ENCODE peak calls at places on chromosomes 12 and 14, in seven cellular contexts. One of them, this sample, is unnamed.

GRCh38 chr12:44571031-44571550 is 305.0 kb downstream of the NELL2 start:
- DNase-seq in K562: no peak
- DNase-seq in HCT116: no peak
- DNase-seq in SK-N-SH: no peak
- DNase-seq in H1: no peak
- DNase-seq in GM12878: no peak
- DNase-seq in HepG2: no peak
- DNase-seq in this sample: peak

GRCh38 chr14:80787876-80788275 is 153.7 kb downstream of the CEP128 start:
- DNase-seq in GM12878: no peak
- DNase-seq in SK-N-SH: no peak
- DNase-seq in HepG2: no peak
- DNase-seq in H1: no peak
- DNase-seq in K562: no peak
- DNase-seq in HCT116: no peak
- DNase-seq in this sample: no peak

GRCh38 chr12:105840384-105840783 is 298.4 kb downstream of the NUAK1 start:
- DNase-seq in H1: no peak
- DNase-seq in GM12878: no peak
- DNase-seq in K562: peak
- DNase-seq in HepG2: no peak
- DNase-seq in SK-N-SH: no peak
- DNase-seq in HCT116: no peak
- DNase-seq in this sample: no peak

GRCh38 chr12:69415471-69416275 is 54.5 kb upstream of the FRS2 start:
- DNase-seq in K562: peak
- DNase-seq in H1: peak
- DNase-seq in GM12878: no peak
- DNase-seq in SK-N-SH: peak
- DNase-seq in HepG2: peak
- DNase-seq in HCT116: peak
- DNase-seq in this sample: peak

GRCh38 chr12:56338643-56339422 is at the start of gene IL23A:
- DNase-seq in H1: peak
- DNase-seq in SK-N-SH: no peak
- DNase-seq in HCT116: no peak
- DNase-seq in GM12878: peak
- DNase-seq in K562: no peak
- DNase-seq in HepG2: no peak
- DNase-seq in this sample: no peak

GRCh38 chr12:112846619-112847018 is 55.1 kb downstream of the RPH3A start:
- DNase-seq in K562: no peak
- DNase-seq in SK-N-SH: no peak
- DNase-seq in H1: no peak
- DNase-seq in HepG2: no peak
- DNase-seq in HCT116: no peak
- DNase-seq in GM12878: no peak
- DNase-seq in this sample: no peak

GRCh38 chr12:108457006-108457733 is 57.9 kb upstream of the FICD start:
- DNase-seq in H1: no peak
- DNase-seq in HCT116: peak
- DNase-seq in GM12878: peak
- DNase-seq in HepG2: peak
- DNase-seq in K562: peak
- DNase-seq in SK-N-SH: peak
- DNase-seq in this sample: peak

GRCh38 chr14:37819155-37820015 is 224.0 kb downstream of the TTC6 start:
- DNase-seq in K562: no peak
- DNase-seq in GM12878: no peak
- DNase-seq in HCT116: no peak
- DNase-seq in H1: no peak
- DNase-seq in SK-N-SH: no peak
- DNase-seq in HepG2: peak
- DNase-seq in this sample: no peak

GRCh38 chr14:95614335-95614734 is 71.9 kb upstream of the TCL1B start:
- DNase-seq in K562: no peak
- DNase-seq in GM12878: peak
- DNase-seq in SK-N-SH: no peak
- DNase-seq in H1: no peak
- DNase-seq in HepG2: no peak
- DNase-seq in HCT116: no peak
- DNase-seq in this sample: peak

GRCh38 chr14:96821501-96821900 is 24.3 kb downstream of the VRK1 start:
- DNase-seq in SK-N-SH: no peak
- DNase-seq in K562: no peak
- DNase-seq in HCT116: no peak
- DNase-seq in GM12878: no peak
- DNase-seq in H1: no peak
- DNase-seq in HepG2: no peak
- DNase-seq in this sample: no peak

GRCh38 chr12:1907652-1908611 is 10.5 kb downstream of the CACNA2D4 start:
- DNase-seq in K562: peak
- DNase-seq in H1: no peak
- DNase-seq in HepG2: no peak
- DNase-seq in HCT116: no peak
- DNase-seq in GM12878: no peak
- DNase-seq in SK-N-SH: no peak
- DNase-seq in this sample: peak

GRCh38 chr14:80213602-80214001 is 2.3 kb upstream of the DIO2 start:
- DNase-seq in K562: no peak
- DNase-seq in HepG2: peak
- DNase-seq in HCT116: peak
- DNase-seq in GM12878: no peak
- DNase-seq in SK-N-SH: peak
- DNase-seq in H1: peak
- DNase-seq in this sample: peak

GRCh38 chr12:10212623-10213131 is at the start of gene GABARAPL1:
- DNase-seq in HCT116: peak
- DNase-seq in K562: peak
- DNase-seq in SK-N-SH: peak
- DNase-seq in H1: no peak
- DNase-seq in HepG2: peak
- DNase-seq in GM12878: no peak
- DNase-seq in this sample: peak

GRCh38 chr14:101068958-101069549 is 165.5 kb upstream of the RTL1 start:
- DNase-seq in HepG2: no peak
- DNase-seq in GM12878: no peak
- DNase-seq in SK-N-SH: no peak
- DNase-seq in HCT116: no peak
- DNase-seq in K562: no peak
- DNase-seq in H1: no peak
- DNase-seq in this sample: no peak

GRCh38 chr14:59123975-59124374 is 64.5 kb upstream of the DAAM1 start:
- DNase-seq in HCT116: no peak
- DNase-seq in K562: no peak
- DNase-seq in SK-N-SH: peak
- DNase-seq in HepG2: no peak
- DNase-seq in H1: no peak
- DNase-seq in GM12878: no peak
- DNase-seq in this sample: peak

GRCh38 chr14:72736791-72737559 is 156.9 kb downstream of the DPF3 start:
- DNase-seq in HCT116: no peak
- DNase-seq in H1: no peak
- DNase-seq in SK-N-SH: peak
- DNase-seq in K562: no peak
- DNase-seq in GM12878: no peak
- DNase-seq in HepG2: no peak
- DNase-seq in this sample: peak

GRCh38 chr12:76444408-76444984 is 96.3 kb upstream of the BBS10 start:
- DNase-seq in HepG2: no peak
- DNase-seq in SK-N-SH: no peak
- DNase-seq in HCT116: no peak
- DNase-seq in GM12878: no peak
- DNase-seq in K562: no peak
- DNase-seq in H1: no peak
- DNase-seq in this sample: no peak

GRCh38 chr14:65065719-65066118 is 36.6 kb downstream of the MAX start:
- DNase-seq in K562: no peak
- DNase-seq in SK-N-SH: no peak
- DNase-seq in HCT116: no peak
- DNase-seq in GM12878: no peak
- DNase-seq in H1: no peak
- DNase-seq in HepG2: no peak
- DNase-seq in this sample: no peak
- TF ChIP-seq JUND in K562: no peak
- TF ChIP-seq JUND in SK-N-SH: no peak
- TF ChIP-seq JUND in HCT116: no peak
- TF ChIP-seq JUND in GM12878: no peak
- TF ChIP-seq JUND in H1: no peak
- TF ChIP-seq JUND in HepG2: no peak
- TF ChIP-seq JUND in this sample: no peak

GRCh38 chr12:12684375-12685106 is 11.4 kb downstream of the GPR19 start:
- DNase-seq in SK-N-SH: peak
- DNase-seq in K562: peak
- DNase-seq in H1: peak
- DNase-seq in GM12878: no peak
- DNase-seq in HCT116: no peak
- DNase-seq in HepG2: peak
- DNase-seq in this sample: no peak

GRCh38 chr12:12685305-12685704 is 10.7 kb downstream of the GPR19 start:
- DNase-seq in K562: no peak
- DNase-seq in GM12878: no peak
- DNase-seq in HCT116: no peak
- DNase-seq in H1: no peak
- DNase-seq in SK-N-SH: no peak
- DNase-seq in HepG2: no peak
- DNase-seq in this sample: no peak

GRCh38 chr12:12682284-12682683 is 13.7 kb downstream of the GPR19 start:
- DNase-seq in H1: no peak
- DNase-seq in HepG2: no peak
- DNase-seq in SK-N-SH: no peak
- DNase-seq in GM12878: no peak
- DNase-seq in HCT116: no peak
- DNase-seq in K562: no peak
- DNase-seq in this sample: no peak

GRCh38 chr12:12683298-12683697 is 12.7 kb downstream of the GPR19 start:
- DNase-seq in GM12878: no peak
- DNase-seq in HepG2: no peak
- DNase-seq in HCT116: no peak
- DNase-seq in K562: no peak
- DNase-seq in H1: no peak
- DNase-seq in SK-N-SH: no peak
- DNase-seq in this sample: no peak

DNA sequence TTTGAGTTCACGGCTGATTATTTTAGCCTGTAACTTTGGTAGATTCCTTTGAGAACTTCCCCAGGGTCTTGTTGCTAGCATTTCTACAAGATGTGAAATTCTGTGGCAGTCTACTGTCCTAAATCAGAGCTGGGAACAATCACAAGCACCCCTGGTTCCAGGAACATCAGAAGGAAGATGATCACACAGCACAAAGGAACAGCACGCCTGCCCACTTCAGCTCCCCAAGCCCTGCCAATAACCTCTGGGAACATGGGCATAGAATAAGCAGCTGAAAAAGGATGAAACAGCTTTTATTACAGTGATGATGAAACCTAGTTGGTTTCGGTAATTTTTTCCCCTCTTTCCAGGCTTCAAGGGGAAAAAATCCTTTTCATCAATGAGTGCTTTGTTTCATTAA is 12.3 kb downstream of the GPR19 start:
- DNase-seq in K562: no peak
- DNase-seq in HepG2: no peak
- DNase-seq in GM12878: no peak
- DNase-seq in HCT116: no peak
- DNase-seq in H1: no peak
- DNase-seq in SK-N-SH: no peak
- DNase-seq in this sample: no peak
- TF ChIP-seq JUND in K562: no peak
- TF ChIP-seq JUND in HepG2: no peak
- TF ChIP-seq JUND in GM12878: no peak
- TF ChIP-seq JUND in HCT116: no peak
- TF ChIP-seq JUND in H1: no peak
- TF ChIP-seq JUND in SK-N-SH: no peak
- TF ChIP-seq JUND in this sample: no peak

DNA sequence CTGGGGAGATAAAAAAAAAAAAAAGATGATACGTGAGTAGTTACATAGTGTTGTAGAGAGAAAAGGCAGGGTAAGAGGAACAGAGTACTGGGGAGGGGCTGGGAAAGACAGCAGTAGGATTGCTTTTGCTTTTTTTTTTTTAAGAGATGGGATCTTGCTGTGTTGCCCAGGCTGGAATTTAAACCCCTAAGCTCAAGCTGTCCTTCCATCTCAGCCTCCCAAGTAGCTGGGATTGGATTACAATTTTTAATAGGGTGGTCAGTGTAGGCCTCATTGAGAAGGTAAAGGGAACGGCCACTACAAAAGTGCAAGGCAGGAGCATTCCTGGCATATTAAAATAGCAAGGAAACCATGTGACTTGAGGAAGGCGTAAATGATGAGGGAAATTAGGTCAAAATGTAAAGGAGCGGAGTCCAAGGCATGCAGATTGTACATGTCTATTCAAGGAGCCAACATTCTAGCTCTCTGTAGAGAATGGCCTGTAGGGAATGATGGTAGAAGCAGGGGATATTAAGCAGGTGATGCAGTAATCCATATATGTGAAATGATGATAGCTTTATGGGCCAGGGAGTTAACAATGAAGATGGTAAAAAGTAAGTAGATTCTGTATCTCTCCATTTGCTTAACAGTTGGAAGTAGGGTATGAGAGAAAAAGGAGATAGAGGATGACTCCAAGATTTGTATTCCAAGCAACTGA is 33.2 kb downstream of the ARHGAP5 start:
- DNase-seq in GM12878: no peak
- DNase-seq in H1: no peak
- DNase-seq in HepG2: no peak
- DNase-seq in SK-N-SH: no peak
- DNase-seq in K562: no peak
- DNase-seq in HCT116: no peak
- DNase-seq in this sample: no peak
- TF ChIP-seq JUND in GM12878: no peak
- TF ChIP-seq JUND in H1: no peak
- TF ChIP-seq JUND in HepG2: no peak
- TF ChIP-seq JUND in SK-N-SH: no peak
- TF ChIP-seq JUND in K562: no peak
- TF ChIP-seq JUND in HCT116: no peak
- TF ChIP-seq JUND in this sample: no peak

GRCh38 chr14:54719406-54719805 is 152.5 kb downstream of the SAMD4A start:
- DNase-seq in SK-N-SH: no peak
- DNase-seq in HCT116: no peak
- DNase-seq in GM12878: no peak
- DNase-seq in K562: no peak
- DNase-seq in H1: no peak
- DNase-seq in HepG2: peak
- DNase-seq in this sample: no peak

GRCh38 chr14:54724123-54724522 is 157.2 kb downstream of the SAMD4A start:
- DNase-seq in H1: no peak
- DNase-seq in K562: no peak
- DNase-seq in HCT116: no peak
- DNase-seq in GM12878: no peak
- DNase-seq in SK-N-SH: no peak
- DNase-seq in HepG2: no peak
- DNase-seq in this sample: no peak

GRCh38 chr14:54725998-54726397 is 159.1 kb downstream of the SAMD4A start:
- DNase-seq in GM12878: no peak
- DNase-seq in HepG2: no peak
- DNase-seq in K562: no peak
- DNase-seq in SK-N-SH: no peak
- DNase-seq in H1: no peak
- DNase-seq in HCT116: no peak
- DNase-seq in this sample: no peak

GRCh38 chr14:54724772-54725325 is 157.9 kb downstream of the SAMD4A start:
- DNase-seq in K562: no peak
- DNase-seq in GM12878: no peak
- DNase-seq in HCT116: no peak
- DNase-seq in H1: no peak
- DNase-seq in HepG2: no peak
- DNase-seq in SK-N-SH: no peak
- DNase-seq in this sample: no peak

GRCh38 chr14:54722791-54723432 is 156.0 kb downstream of the SAMD4A start:
- DNase-seq in GM12878: no peak
- DNase-seq in HCT116: no peak
- DNase-seq in K562: peak
- DNase-seq in HepG2: peak
- DNase-seq in H1: no peak
- DNase-seq in SK-N-SH: no peak
- DNase-seq in this sample: peak
- TF ChIP-seq JUND in GM12878: no peak
- TF ChIP-seq JUND in HCT116: no peak
- TF ChIP-seq JUND in K562: peak
- TF ChIP-seq JUND in HepG2: no peak
- TF ChIP-seq JUND in H1: no peak
- TF ChIP-seq JUND in SK-N-SH: no peak
- TF ChIP-seq JUND in this sample: no peak

This sample was measured in T47D.